ENCODE peak calls at places on chromosomes 7 and 10, in nine cellular contexts. C is neural progenitor cell, T is PC-3, J is SK-N-SH, E is GM23338, H is OCI-LY7, K is MM.1S, Y is GM23248, W is hepatocyte. B is an unnamed sample.

GRCh38 chr7:158133515-158134271 is 453.9 kb downstream of the PTPRN2 start:
- DNase-seq in Y (no peak), T (no peak), H (no peak), J (no peak), K (no peak), C (peak), E (no peak), W (no peak), B (no peak)

GRCh38 chr7:77330169-77330882 is 85.8 kb downstream of the GSAP start:
- DNase-seq in H (peak), K (peak), C (no peak), J (no peak), T (peak), E (no peak), Y (peak), W (no peak), B (no peak)

GRCh38 chr7:45081670-45081974 is 7.1 kb downstream of the NACAD start:
- DNase-seq in J (no peak), K (no peak), Y (no peak), H (no peak), E (no peak), C (no peak), W (no peak), T (no peak), B (no peak)

GRCh38 chr7:39891879-39892278 is 58.2 kb upstream of the CDK13 start:
- DNase-seq in Y (no peak), T (no peak), W (no peak), K (no peak), E (no peak), J (no peak), C (no peak), H (no peak), B (no peak)

GRCh38 chr7:151882734-151883133 is 5.8 kb upstream of the PRKAG2 start:
- DNase-seq in W (no peak), E (no peak), J (no peak), Y (no peak), H (no peak), K (no peak), C (no peak), T (no peak), B (no peak)

GRCh38 chr7:73966062-73966940 is 61.7 kb upstream of the ELN start:
- DNase-seq in W (no peak), J (no peak), C (no peak), K (no peak), H (no peak), E (no peak), T (no peak), Y (peak), B (no peak)

GRCh38 chr10:110163192-110163773 is 44.1 kb upstream of the MXI1 start:
- DNase-seq in E (no peak), H (no peak), C (peak), T (no peak), Y (no peak), K (no peak), J (no peak), W (no peak), B (no peak)

GRCh38 chr7:29375641-29376562 is 181.3 kb downstream of the CHN2 start:
- DNase-seq in E (peak), T (peak), Y (no peak), C (no peak), H (no peak), K (no peak), W (peak), J (no peak), B (peak)

GRCh38 chr10:132889556-132889955 is 52.8 kb downstream of the CFAP46 start:
- DNase-seq in Y (no peak), E (no peak), C (no peak), K (no peak), H (no peak), W (no peak), J (no peak), T (no peak), B (no peak)

GRCh38 chr10:87089746-87090145 is 4.9 kb downstream of the GLUD1 start:
- DNase-seq in W (no peak), H (no peak), J (no peak), Y (no peak), E (no peak), C (no peak), T (peak), K (no peak), B (no peak)

GRCh38 chr10:85284778-85285397 is 956.5 kb downstream of the CCSER2 start:
- DNase-seq in K (no peak), J (no peak), Y (no peak), E (no peak), C (no peak), T (no peak), H (no peak), W (peak), B (no peak)

GRCh38 chr7:39228946-39229345 is 251.2 kb downstream of the POU6F2 start:
- DNase-seq in C (peak), W (no peak), J (no peak), E (peak), Y (peak), K (no peak), T (peak), H (no peak), B (no peak)

GRCh38 chr10:35574924-35575352 is 30.2 kb upstream of the GJD4 start:
- DNase-seq in E (peak), Y (peak), T (peak), C (no peak), W (no peak), J (no peak), K (no peak), H (no peak), B (no peak)
- TF ChIP-seq EZH2phosphoT487 in E (no peak), Y (no peak), T (no peak), C (no peak), W (no peak), J (no peak), K (no peak), H (no peak), B (no peak)

DNA sequence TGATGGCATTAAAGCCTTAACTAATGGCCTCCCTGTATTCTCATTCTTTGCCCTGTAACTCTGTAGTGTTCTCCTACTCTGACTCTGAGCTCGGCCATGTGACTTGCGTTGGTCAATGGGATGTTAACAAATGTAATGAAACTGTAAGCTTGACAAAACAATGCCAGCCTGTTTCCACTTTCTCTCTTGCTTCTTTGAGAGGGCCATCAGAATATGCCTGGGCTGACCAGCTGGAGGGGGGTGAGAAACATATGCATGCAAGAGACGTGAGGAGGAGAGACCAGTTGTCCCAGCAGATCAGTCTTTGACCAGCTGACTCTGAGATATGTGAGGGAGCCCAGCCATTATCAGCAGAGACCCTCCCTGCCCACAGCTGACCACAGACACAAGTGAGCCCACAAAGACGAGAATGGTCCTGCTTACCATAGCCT is 100.6 kb downstream of the ICA1 start:
- DNase-seq in K (no peak), W (no peak), C (no peak), J (no peak), T (no peak), H (no peak), Y (no peak), E (no peak), B (no peak)
- TF ChIP-seq EZH2phosphoT487 in K (no peak), W (no peak), C (no peak), J (no peak), T (no peak), H (no peak), Y (no peak), E (no peak), B (no peak)

DNA sequence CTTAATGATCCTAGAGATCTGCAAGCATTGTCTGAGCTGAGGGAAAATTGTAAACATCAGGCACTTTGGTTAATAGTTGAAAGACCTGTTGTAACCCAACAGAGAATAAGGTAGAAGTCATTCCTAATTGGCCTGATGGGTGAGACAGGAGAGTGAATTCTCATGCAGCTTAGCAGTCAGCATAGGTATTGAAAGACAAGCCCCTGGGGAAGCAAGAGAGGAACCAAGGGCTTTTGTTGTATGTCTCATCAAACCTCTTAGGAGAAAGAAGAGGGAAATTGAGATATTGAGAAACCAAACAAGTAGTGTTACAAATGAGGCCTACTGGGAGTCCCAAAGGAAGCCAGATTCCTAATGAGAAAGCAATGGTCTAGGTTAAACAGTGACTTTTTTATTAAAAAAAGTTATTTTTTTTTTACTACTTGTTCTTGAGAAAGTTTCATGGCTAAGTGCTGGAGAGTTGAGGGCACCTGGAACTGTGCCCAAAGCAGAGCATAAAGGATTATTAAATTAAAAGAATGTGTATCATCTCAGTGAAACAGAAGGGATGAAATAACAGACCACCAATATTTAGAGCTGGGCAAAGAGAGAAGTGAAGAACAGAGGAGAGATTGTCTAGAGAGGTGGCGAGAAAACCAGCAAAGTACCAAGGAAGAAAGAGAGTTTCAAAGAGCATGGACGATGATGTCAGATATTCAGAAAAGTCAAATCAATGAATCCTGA is 168.9 kb downstream of the CDK14 start:
- DNase-seq in J (no peak), C (peak), W (no peak), E (peak), K (no peak), H (peak), Y (no peak), T (no peak), B (no peak)
- TF ChIP-seq EZH2phosphoT487 in J (no peak), C (no peak), W (no peak), E (no peak), K (no peak), H (no peak), Y (no peak), T (no peak), B (no peak)

DNA sequence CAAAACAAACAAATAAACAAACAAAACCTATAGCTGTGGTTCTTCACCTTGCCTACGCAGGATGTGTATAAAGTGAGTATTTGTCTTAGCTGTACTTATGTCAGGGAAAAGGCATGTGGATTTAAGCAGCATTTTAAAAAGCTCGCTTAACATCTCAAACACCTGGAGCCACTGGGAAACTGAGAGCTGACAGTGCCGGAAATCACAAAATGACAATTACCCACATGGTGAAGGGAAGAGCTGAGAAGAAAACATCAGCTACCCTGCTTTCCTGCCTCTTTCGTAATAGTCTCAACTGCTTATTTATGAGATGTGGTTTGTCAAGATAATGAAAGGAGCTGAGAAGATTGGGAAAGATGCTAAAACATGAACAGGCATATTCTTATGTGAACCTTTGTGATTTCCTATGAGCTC is 31.1 kb upstream of the MSMB start:
- DNase-seq in C (no peak), W (no peak), Y (no peak), J (no peak), H (no peak), E (no peak), T (no peak), K (no peak), B (no peak)
- TF ChIP-seq EZH2phosphoT487 in C (no peak), W (no peak), Y (no peak), J (no peak), H (no peak), E (no peak), T (no peak), K (no peak), B (no peak)

DNA sequence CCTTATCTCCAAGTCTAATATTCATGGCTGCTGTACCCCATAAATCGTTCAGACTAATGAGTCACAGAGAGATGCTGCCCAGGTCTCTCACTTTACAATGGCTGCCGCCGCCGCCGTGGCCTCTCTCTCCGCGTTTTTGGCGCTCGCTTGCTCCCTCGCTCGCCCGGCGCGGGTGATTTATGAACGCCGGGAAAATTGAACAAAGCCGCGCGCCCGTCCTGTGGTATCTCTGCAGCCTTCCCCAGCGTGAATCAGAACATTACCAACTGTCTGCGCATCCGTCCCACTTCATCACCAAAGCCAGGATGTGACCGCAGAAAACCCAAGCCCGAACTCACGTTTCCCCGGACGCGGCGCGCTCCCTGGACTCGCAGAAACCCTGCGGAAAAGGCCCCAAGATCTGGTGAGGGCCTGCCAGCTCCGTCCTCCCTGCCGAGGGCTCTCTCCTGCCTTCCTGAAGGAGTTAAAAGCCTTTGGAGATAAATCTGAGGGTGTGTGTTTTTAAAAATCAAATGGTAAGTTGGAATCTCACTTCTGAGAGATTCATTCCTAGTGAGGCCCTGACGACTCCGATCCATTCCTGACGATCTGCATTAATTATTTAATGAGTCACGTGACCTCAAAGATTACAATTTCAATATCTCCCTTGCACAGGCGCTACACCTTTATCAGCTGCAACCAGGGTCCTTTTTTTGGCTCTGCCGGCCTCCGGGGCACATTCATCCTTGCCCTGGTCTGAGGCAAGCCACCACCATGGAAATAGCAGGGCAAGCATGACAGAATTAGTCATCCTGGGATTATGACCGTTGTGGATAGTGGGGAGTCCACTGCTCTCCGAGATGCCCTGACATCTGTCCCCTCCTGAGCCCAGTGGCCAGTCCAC is 6.2 kb downstream of the HOXA4 start:
- DNase-seq in T (no peak), C (no peak), J (no peak), E (no peak), H (no peak), K (no peak), Y (no peak), W (no peak), B (peak)
- TF ChIP-seq EZH2phosphoT487 in T (no peak), C (peak), J (no peak), E (peak), H (no peak), K (no peak), Y (no peak), W (peak), B (no peak)

GRCh38 chr7:95180-95862 is 97.0 kb upstream of the FAM20C start:
- DNase-seq in T (peak), W (no peak), H (no peak), Y (peak), E (no peak), J (no peak), C (no peak), K (no peak), B (no peak)
- TF ChIP-seq EZH2phosphoT487 in T (no peak), W (no peak), H (no peak), Y (no peak), E (no peak), J (no peak), C (no peak), K (no peak), B (no peak)

GRCh38 chr7:122885583-122886356 is 490 bp downstream of the CADPS2 start:
- DNase-seq in E (peak), C (peak), J (peak), H (no peak), Y (peak), W (peak), T (peak), K (peak), B (no peak)

GRCh38 chr7:122887198-122887597 is 938 bp upstream of the CADPS2 start:
- DNase-seq in H (no peak), Y (peak), C (peak), J (peak), K (peak), E (peak), T (peak), W (peak), B (peak)

GRCh38 chr7:122884186-122884585 is 2.1 kb downstream of the CADPS2 start:
- DNase-seq in H (no peak), E (no peak), K (no peak), Y (no peak), W (no peak), C (peak), T (peak), J (no peak), B (no peak)

GRCh38 chr7:122887848-122888247 is 1.6 kb upstream of the CADPS2 start:
- DNase-seq in T (no peak), J (no peak), H (no peak), Y (no peak), W (no peak), E (no peak), K (no peak), C (no peak), B (no peak)

DNA sequence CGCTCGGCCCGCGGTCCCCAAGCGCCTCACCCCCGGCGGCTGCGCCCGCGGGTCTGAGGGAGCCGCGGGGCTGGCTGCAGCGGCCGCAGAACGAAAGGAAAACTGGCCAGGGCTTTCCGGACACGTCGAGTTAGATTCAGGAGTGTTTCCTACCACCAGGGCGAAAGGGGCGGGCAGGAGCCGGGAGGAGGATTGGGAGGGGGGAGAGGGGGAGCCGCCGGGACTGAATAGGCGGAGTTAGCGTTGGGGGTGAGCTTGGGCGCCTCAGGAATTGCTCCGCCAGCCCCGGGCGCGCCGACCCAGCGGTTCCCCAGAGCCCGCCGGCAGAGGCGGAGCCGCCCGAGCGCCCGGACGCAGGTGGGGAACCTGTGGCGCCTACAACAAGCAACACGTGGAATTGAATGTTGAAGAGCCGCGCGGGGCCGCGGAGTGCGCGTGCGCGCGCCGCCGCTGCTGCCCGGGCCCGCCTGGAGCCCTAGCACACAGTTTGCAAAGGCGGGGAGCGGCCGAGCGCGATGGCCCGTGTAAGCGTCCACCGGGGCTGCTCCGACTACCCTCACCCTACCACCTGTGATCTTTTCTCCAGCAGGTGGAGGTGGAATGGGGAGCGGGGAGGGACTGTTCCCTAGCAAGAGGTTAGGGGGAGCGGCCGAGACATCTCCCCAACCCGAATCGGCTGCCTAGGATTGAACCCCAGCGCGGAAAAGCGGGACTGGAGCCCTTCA is at the start of gene CADPS2:
- DNase-seq in Y (peak), E (peak), C (peak), K (peak), H (no peak), W (peak), J (peak), T (peak), B (peak)
- TF ChIP-seq EZH2phosphoT487 in Y (no peak), E (no peak), C (no peak), K (no peak), H (no peak), W (no peak), J (no peak), T (no peak), B (no peak)

B was measured in HCT116.